ENCODE peak calls at places on chromosomes 11 and 22, in nine cellular contexts. F is Panc1, Q is gastrocnemius medialis, X is neural crest cell, A is ovary, P is AG10803, J is WERI-Rb-1, M is fibroblast of lung, N is endothelial cell. D is an unnamed sample.

GRCh38 chr11:61546663-61547062 is 34.2 kb downstream of the SYT7 start:
- DNase-seq in Q (no peak), M (no peak), J (no peak), P (no peak), A (no peak), F (no peak), N (no peak), X (no peak), D (no peak)

GRCh38 chr11:72969894-72970335 is 155.7 kb downstream of the ATG16L2 start:
- DNase-seq in A (no peak), F (peak), P (peak), X (no peak), Q (no peak), M (peak), J (no peak), N (no peak), D (peak)

GRCh38 chr22:20400606-20401375 is 6.8 kb downstream of the ZNF74 start:
- DNase-seq in M (no peak), J (no peak), A (no peak), Q (no peak), F (no peak), P (no peak), N (no peak), X (no peak), D (no peak)

GRCh38 chr11:76795285-76795935 is 12.3 kb downstream of the TSKU start:
- DNase-seq in Q (no peak), J (no peak), F (no peak), M (no peak), X (no peak), A (no peak), P (no peak), N (no peak), D (no peak)

GRCh38 chr22:22835242-22835641 is 52.4 kb upstream of the IGLL5 start:
- DNase-seq in N (no peak), A (no peak), J (no peak), M (no peak), F (no peak), Q (no peak), P (no peak), X (no peak), D (no peak)

GRCh38 chr11:124394408-124394807 is 4.4 kb downstream of the OR8B3 start:
- DNase-seq in Q (no peak), J (no peak), P (no peak), N (no peak), X (no peak), M (peak), F (no peak), A (no peak), D (peak)

GRCh38 chr11:62108017-62108750 is 15.6 kb upstream of the INCENP start:
- DNase-seq in X (peak), N (peak), M (peak), Q (no peak), A (peak), P (peak), F (peak), J (peak), D (peak)

GRCh38 chr11:86416494-86416893 is 41.8 kb downstream of the CCDC81 start:
- DNase-seq in A (no peak), N (no peak), P (no peak), M (no peak), Q (no peak), J (no peak), X (no peak), F (no peak), D (no peak)

GRCh38 chr11:65424200-65425104 is 1.9 kb downstream of the NEAT1 start:
- DNase-seq in F (no peak), Q (no peak), M (peak), A (peak), J (no peak), P (peak), N (no peak), X (no peak), D (peak)

GRCh38 chr11:80007616-80008015 is 566.8 kb upstream of the TENM4 start:
- DNase-seq in A (no peak), P (no peak), N (no peak), X (no peak), J (no peak), M (no peak), Q (no peak), F (no peak), D (no peak)

GRCh38 chr11:66704659-66705360 is 24.2 kb downstream of the SPTBN2 start:
- DNase-seq in F (no peak), Q (no peak), J (no peak), P (no peak), X (no peak), A (no peak), M (no peak), N (no peak), D (no peak)

GRCh38 chr11:88478136-88478785 is 140.7 kb upstream of the CTSC start:
- DNase-seq in N (no peak), Q (no peak), X (no peak), J (no peak), M (no peak), A (no peak), F (no peak), P (no peak), D (peak)

GRCh38 chr11:101718406-101718805 is 134.6 kb upstream of the TRPC6 start:
- DNase-seq in X (no peak), M (peak), F (no peak), N (no peak), P (no peak), Q (no peak), A (no peak), J (no peak), D (peak)

GRCh38 chr11:77418981-77419592 is 54.8 kb downstream of the PAK1 start:
- DNase-seq in X (no peak), Q (no peak), M (peak), A (no peak), N (no peak), P (no peak), J (no peak), F (no peak), D (peak)

GRCh38 chr22:35229865-35230264 is 27.4 kb upstream of the HMGXB4 start:
- DNase-seq in M (no peak), A (no peak), Q (no peak), F (no peak), P (no peak), N (no peak), X (no peak), J (peak), D (no peak)

GRCh38 chr11:112694813-112695212 is 266.4 kb upstream of the NCAM1 start:
- DNase-seq in F (no peak), J (peak), X (no peak), P (no peak), A (no peak), Q (no peak), N (no peak), M (no peak), D (peak)

GRCh38 chr11:130000552-130001176 is 2.0 kb downstream of the PRDM10 start:
- DNase-seq in F (no peak), Q (no peak), J (no peak), M (no peak), P (no peak), X (no peak), A (no peak), N (no peak), D (no peak)

GRCh38 chr11:28107331-28107725 is 628 bp downstream of the KIF18A start:
- DNase-seq in N (peak), X (no peak), Q (no peak), M (no peak), J (peak), A (no peak), P (peak), F (peak), D (peak)

GRCh38 chr11:101612481-101612880 is 28.7 kb upstream of the TRPC6 start:
- DNase-seq in J (no peak), F (no peak), M (no peak), A (no peak), P (no peak), Q (no peak), X (no peak), N (no peak), D (no peak)

GRCh38 chr11:109644158-109644557 is 222.2 kb downstream of the C11orf87 start:
- DNase-seq in X (no peak), Q (no peak), A (no peak), F (no peak), N (no peak), M (no peak), P (peak), J (peak), D (peak)

GRCh38 chr11:38297670-38298069 is 1699.6 kb upstream of the RAG2 start:
- DNase-seq in J (no peak), Q (no peak), A (no peak), N (no peak), X (no peak), M (no peak), P (no peak), F (no peak), D (no peak)

GRCh38 chr11:22521226-22521625 is 104.4 kb downstream of the FANCF start:
- DNase-seq in A (no peak), J (no peak), M (peak), F (no peak), Q (no peak), P (peak), X (no peak), N (no peak), D (peak)

GRCh38 chr11:12175694-12176241 is 65.4 kb downstream of the MICAL2 start:
- DNase-seq in F (peak), N (no peak), P (peak), M (peak), Q (no peak), A (no peak), X (no peak), J (no peak), D (peak)

GRCh38 chr11:126874831-126875230 is 125.7 kb downstream of the KIRREL3 start:
- DNase-seq in Q (no peak), A (no peak), F (no peak), M (no peak), P (no peak), N (no peak), J (peak), X (no peak), D (no peak)

GRCh38 chr11:73359930-73360742 is 16.1 kb upstream of the RELT start:
- DNase-seq in Q (no peak), A (no peak), J (peak), P (peak), F (no peak), X (peak), N (peak), M (peak), D (peak)

GRCh38 chr11:58923300-58923788 is 15.9 kb upstream of the GLYATL1 start:
- DNase-seq in M (peak), Q (no peak), N (no peak), J (no peak), F (no peak), A (no peak), X (no peak), P (peak), D (peak)
- TF ChIP-seq CTCF in M (peak), Q (no peak), N (no peak), J (no peak), F (peak), A (no peak), X (peak), P (peak), D (peak)

DNA sequence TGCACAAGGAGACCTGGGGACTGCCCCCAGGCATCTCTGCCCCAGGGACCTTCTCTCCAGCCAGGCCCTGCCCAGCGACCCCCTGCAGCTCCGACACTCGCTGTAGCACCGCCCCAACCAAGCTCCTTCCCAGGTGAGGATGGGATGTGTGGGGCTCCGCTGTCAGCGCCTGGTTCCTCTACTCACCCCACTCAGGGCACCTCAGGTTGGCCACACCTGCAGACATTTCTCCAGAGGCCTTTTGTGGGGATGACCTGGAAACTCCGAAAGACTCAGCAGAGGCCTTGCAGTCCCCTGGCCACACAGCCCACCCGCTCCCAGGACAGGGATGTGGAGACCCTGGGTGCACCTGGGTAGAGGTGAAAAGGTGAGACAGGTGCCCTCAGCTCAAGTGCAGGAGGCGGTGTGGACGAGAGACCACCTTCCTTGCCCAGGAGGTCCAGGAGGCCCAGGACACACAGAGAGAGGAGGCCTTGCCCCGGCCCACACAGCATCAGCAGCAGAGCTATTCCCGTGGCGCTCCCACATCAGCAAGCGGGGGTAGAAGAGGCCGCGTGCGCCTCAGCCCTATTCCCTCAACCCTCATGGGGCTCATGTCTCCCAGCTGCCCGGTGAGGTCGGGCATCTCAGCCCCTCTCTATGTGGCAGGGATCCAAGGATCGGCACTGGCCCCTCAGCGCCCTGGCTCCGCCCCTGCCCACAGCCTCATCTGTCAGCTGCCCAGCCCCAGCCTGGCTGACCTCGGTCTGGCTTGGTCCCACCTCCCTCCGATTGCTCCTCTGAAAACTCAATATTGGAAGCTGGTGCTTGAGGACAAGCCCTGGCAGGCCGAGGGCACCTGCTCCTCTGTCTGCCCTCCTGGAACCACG is 20.9 kb downstream of the TRPM5 start:
- DNase-seq in F (no peak), M (no peak), J (no peak), X (no peak), N (no peak), P (no peak), Q (no peak), A (no peak), D (no peak)
- TF ChIP-seq CTCF in F (no peak), M (no peak), J (no peak), X (no peak), N (no peak), P (no peak), Q (no peak), A (no peak), D (no peak)

DNA sequence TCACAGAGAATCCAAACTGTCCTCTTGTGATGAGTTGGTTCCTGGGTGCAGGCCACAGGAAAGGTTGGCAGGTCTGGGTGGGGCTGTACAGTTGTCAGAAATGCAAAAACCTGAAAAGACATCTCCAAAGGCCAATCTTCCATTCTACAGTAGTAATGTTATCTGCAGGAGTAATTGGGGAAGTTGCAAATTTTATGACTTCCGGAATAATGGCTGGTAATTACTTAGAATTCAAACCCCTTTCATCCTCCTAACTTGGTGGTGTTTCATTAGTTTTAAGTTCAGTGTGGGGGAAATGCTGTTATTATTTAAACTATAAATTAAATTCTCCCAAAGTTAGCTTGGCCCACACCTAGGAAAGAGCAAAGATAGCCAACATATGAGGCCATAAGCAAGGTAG is 64.7 kb upstream of the FAT3 start:
- DNase-seq in J (no peak), N (no peak), Q (no peak), A (no peak), F (no peak), M (no peak), P (no peak), X (no peak), D (no peak)
- TF ChIP-seq CTCF in J (no peak), N (no peak), Q (no peak), A (no peak), F (no peak), M (no peak), P (no peak), X (no peak), D (no peak)

DNA sequence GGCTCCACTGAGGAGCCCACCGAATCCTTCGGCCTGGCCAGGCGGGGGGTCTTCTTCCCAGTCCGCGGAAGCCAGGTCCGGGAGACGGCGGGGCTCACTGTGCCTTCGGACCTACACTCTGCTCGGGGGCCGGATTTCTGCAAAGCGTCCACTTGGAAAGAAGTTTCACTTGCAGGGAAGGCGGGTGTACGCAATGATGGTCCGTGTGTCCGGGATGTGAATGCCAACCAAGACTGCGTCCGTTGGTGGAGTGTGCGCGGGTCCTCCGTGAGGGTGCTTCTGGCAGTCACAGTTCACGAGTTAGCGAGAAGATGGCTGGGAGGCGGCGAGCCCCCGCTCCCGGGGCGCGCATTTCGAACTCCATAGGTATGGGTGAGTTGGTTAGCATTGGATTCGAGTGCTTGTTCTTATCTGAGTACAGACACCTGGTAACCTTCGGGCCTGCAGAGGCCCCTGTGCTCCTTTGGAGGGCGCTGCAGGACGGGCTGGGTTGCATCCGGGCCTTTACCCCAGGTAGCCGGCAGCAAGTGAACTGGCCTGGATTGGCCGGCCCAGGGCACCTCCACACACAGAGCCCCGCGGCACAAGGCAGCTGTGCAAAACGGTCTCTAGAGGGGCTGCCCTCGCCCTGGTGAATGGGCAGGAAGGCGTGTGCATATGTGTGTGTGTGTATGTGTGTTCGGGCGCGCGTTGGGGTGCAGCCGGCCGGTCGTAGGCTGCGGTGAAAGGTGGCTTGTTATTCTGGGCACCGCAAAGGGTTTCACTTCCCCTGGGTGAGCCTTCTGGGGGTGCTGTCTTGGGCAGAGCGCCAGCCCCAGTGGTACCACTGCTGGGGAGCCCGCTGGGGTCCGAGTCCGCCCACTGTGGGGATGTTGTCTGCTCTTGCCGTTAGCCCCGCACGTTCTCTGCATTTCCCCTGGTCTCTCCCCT is 13.3 kb upstream of the CYP2R1 start:
- DNase-seq in N (peak), P (peak), X (no peak), J (no peak), Q (no peak), M (peak), F (no peak), A (peak), D (peak)
- TF ChIP-seq CTCF in N (peak), P (peak), X (peak), J (no peak), Q (no peak), M (peak), F (peak), A (no peak), D (peak)

DNA sequence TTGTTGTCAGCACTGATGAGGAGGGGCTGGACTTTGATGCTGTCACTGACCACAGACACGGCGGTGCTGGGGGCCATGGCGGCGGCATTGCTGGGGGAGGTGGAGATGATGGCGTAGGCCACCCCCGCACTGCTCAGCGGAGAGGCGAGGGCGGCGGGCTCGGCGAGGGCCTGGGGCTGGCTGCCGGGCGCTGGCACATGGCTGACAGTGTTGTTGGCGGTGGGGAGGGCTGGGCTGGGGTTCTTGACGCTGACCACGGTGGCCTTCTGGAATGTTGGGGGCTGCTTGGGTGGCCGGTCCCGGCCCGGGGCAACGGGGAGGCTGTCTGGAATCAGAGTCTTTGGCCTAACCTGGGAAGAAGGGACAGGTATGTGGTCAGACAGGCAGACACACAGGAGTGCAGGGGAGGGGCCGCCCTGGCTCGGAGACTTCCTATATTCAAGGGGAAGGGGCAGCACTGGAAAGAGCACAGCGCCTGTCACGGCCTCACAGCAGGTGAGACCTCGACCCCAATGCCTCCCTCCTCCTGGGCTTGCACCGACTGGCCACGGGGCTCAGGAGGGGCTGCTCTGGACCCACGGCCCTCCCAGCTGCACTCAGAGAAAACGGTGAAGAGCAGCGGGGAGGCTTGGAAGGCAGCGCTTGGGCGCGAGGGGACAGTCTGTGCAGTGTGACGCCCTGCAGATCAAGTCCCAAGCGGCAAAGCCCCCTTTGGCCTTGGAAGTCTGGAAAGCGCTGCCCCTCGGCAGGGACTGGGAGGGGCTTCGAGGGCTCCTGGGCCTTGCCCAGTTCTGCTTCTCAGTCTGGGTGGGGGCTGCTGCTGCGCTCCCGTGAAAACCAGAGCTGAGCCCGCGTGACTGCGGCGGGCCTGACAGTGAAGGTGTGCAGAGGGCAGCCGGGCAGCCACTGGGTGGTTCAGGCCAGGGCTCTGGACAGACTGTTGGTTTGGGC is 93.2 kb downstream of the PHF21B start:
- DNase-seq in N (no peak), M (no peak), P (no peak), Q (no peak), J (no peak), A (no peak), F (no peak), X (no peak), D (no peak)
- TF ChIP-seq CTCF in N (no peak), M (no peak), P (no peak), Q (no peak), J (no peak), A (no peak), F (no peak), X (no peak), D (no peak)

GRCh38 chr11:44566952-44567875 is 1.8 kb downstream of the CD82 start:
- DNase-seq in X (no peak), F (no peak), J (no peak), N (no peak), P (no peak), A (no peak), M (no peak), Q (no peak), D (no peak)
- TF ChIP-seq CTCF in X (peak), F (no peak), J (no peak), N (no peak), P (peak), A (no peak), M (peak), Q (no peak), D (no peak)

DNA sequence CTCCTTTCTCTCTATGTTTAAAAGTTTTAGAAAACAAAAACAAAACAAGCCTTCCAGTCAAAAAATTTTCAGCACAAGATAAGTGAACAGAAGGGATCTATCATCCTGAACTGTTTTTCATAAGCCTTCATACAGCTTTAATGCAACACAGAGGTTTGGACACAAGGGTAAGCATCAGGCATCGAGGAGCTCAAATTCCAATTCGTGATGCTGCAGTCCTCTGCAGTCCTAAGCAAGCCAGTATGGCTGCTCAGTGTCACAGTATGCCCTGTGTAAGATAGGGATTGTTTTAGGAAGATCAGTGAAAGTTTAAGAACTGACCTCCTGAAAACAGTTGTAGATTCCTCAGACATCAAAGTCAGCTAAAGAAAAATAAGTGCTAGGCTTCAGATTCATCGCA is 740.9 kb downstream of the NTM start:
- DNase-seq in F (no peak), M (peak), A (no peak), P (peak), X (no peak), J (no peak), N (no peak), Q (no peak), D (peak)
- TF ChIP-seq CTCF in F (no peak), M (no peak), A (no peak), P (no peak), X (no peak), J (no peak), N (no peak), Q (no peak), D (no peak)